ENCODE peak calls at places on chromosomes 2 and 18, in nine cellular contexts. G, S, T, F, C, I, Q, E and V are unnamed samples. For H3K4me1 and H3K36me3, the result is how much of the 10 kb centered on the place peaks cover.

GRCh38 chr2:74502720-74503505 is 3.5 kb upstream of the LBX2 start:
- DNase-seq in G (peak), F (peak), E (peak), Q (peak), T (peak), I (peak), S (peak), C (peak), V (peak)

GRCh38 chr2:72278046-72278445 is 130.4 kb upstream of the CYP26B1 start:
- DNase-seq in T (no peak), I (no peak), S (peak), C (no peak), F (no peak), G (no peak), E (no peak), Q (peak), V (no peak)

GRCh38 chr2:173286153-173286809 is 68.4 kb upstream of the CDCA7 start:
- DNase-seq in I (no peak), T (no peak), F (no peak), S (no peak), E (no peak), C (no peak), G (no peak), Q (no peak), V (no peak)

GRCh38 chr2:189685540-189686229 is 11.2 kb downstream of the ANKAR start:
- DNase-seq in Q (peak), I (peak), S (peak), F (peak), G (peak), T (peak), E (peak), C (no peak), V (no peak)

GRCh38 chr2:3272761-3273160 is 104.9 kb downstream of the EIPR1 start:
- DNase-seq in I (no peak), E (no peak), S (no peak), C (no peak), T (peak), Q (no peak), G (no peak), F (no peak), V (no peak)

GRCh38 chr2:204748286-204748685 is 203.0 kb downstream of the PARD3B start:
- DNase-seq in S (no peak), G (no peak), C (no peak), T (no peak), Q (no peak), I (no peak), F (no peak), E (no peak), V (no peak)

GRCh38 chr2:217717541-217717940 is 285.3 kb downstream of the TNS1 start:
- DNase-seq in T (no peak), G (no peak), E (no peak), C (no peak), I (peak), S (no peak), F (no peak), Q (no peak), V (no peak)

GRCh38 chr2:232022733-232023132 is 61.2 kb downstream of the DIS3L2 start:
- DNase-seq in T (no peak), F (peak), S (no peak), C (no peak), E (no peak), Q (no peak), I (no peak), G (no peak), V (no peak)

GRCh38 chr2:76009484-76009883 is 298.8 kb upstream of the GCFC2 start:
- DNase-seq in E (no peak), G (no peak), S (no peak), T (no peak), F (no peak), Q (no peak), C (no peak), I (no peak), V (no peak)

GRCh38 chr18:60978338-60978737 is 354.9 kb upstream of the CDH20 start:
- DNase-seq in E (no peak), I (no peak), S (peak), C (no peak), F (no peak), T (no peak), Q (peak), G (no peak), V (no peak)

GRCh38 chr18:31489311-31489710 is 8.7 kb upstream of the DSG2 start:
- DNase-seq in Q (no peak), C (no peak), S (no peak), G (no peak), I (no peak), F (no peak), T (no peak), E (no peak), V (no peak)

GRCh38 chr2:10326151-10326616 is 23.5 kb downstream of the HPCAL1 start:
- DNase-seq in G (no peak), T (no peak), I (peak), C (no peak), Q (no peak), S (no peak), E (no peak), F (no peak), V (no peak)

GRCh38 chr2:10323535-10323934 is 20.8 kb downstream of the HPCAL1 start:
- DNase-seq in C (no peak), G (no peak), S (no peak), T (no peak), Q (no peak), E (no peak), I (no peak), F (no peak), V (no peak)

GRCh38 chr2:10326707-10327594 is 24.2 kb downstream of the HPCAL1 start:
- DNase-seq in I (peak), T (no peak), G (no peak), Q (no peak), S (no peak), F (no peak), E (peak), C (peak), V (peak)

GRCh38 chr2:10322973-10323372 is 20.3 kb downstream of the HPCAL1 start:
- DNase-seq in T (no peak), S (no peak), F (no peak), C (no peak), G (no peak), Q (no peak), E (no peak), I (no peak), V (no peak)

DNA sequence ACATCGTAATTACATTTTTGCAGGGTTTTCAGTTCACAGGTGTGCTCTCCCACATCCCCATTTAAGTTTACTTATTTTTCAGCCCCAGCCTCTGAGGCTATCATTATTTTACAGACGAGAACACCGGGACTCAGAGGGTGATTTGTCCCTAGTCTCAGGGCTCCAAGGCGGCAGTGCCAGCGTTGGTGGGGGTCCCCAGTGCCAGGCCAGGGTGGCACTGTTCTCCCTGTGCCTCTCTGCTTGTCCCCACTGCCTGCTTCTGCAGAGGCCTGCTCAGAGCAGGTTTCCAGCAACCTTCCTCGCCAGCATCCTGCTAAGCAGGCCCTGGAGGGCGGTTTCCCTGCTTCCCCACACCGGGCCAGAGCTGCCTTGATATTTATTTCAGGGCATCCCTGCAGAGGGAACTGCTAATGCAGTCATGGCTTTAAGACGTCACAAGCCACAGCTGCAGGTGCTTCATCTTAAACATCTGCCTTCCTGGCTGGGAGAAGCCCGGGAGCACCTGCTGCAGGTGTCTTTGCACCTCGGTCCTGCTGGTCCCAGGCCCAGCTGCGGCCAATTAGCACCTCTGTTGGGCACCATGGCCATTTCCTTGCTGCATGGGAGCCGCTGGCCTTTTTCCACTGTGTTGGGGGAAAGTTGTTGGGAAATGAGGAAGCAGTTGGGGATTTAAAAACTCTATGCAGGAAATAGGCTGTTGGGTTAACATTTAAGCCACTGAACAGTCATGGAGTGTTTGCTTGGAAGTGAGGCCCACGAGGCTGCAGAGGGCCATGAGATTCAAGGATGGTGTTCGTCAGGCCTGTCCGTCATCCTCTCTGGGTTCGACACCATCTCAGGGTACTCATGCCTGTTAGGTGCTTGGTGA is 22.8 kb downstream of the HPCAL1 start:
- DNase-seq in C (no peak), I (peak), G (no peak), Q (no peak), E (no peak), S (no peak), T (no peak), F (no peak), V (peak)
- H3K4me1 ChIP-seq in C (under half), I (under half), G (under half), Q (under half), E (half or more), S (under half), T (under half), F (under half), V (under half)

DNA sequence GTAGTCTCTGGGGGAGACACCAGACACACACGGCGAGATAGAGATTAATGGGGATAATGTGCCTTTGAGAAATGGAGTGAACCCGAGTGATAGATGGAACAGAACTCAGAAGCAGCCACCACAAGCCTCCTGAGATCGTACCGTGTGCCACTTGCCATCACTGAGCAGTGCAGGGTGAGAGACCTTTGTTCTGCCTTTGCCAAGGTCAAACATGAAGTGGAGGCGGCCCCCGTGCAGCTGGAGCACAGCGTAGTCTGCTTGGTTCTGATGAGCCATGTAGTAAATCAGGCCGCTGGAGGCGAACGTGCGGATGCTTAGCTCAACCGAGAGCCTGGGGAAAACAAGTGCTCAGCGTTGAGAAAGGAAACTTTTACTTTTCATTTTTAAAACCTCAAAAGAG is 167.0 kb downstream of the LAMA1 start:
- DNase-seq in T (no peak), E (no peak), C (no peak), F (no peak), G (no peak), S (no peak), Q (no peak), I (no peak), V (no peak)
- H3K36me3 ChIP-seq in T (under half), E (under half), C (under half), F (under half), G (under half), S (under half), Q (under half), I (half or more), V (under half)

GRCh38 chr2:69424410-69424809 is 12.8 kb downstream of the NFU1 start:
- DNase-seq in C (no peak), I (no peak), G (no peak), F (no peak), Q (no peak), E (no peak), S (no peak), T (no peak), V (no peak)
- TF ChIP-seq CTCF in C (no peak), I (no peak), G (no peak), F (no peak), Q (no peak), E (no peak), S (no peak), T (no peak), V (no peak)

GRCh38 chr2:54955674-54956391 is 94.4 kb downstream of the RTN4 start:
- DNase-seq in E (no peak), I (no peak), C (no peak), S (no peak), T (no peak), Q (no peak), G (no peak), F (no peak), V (no peak)
- H3K4me1 ChIP-seq in E (under half), I (under half), C (under half), S (under half), T (under half), Q (under half), G (under half), F (under half), V (under half)

DNA sequence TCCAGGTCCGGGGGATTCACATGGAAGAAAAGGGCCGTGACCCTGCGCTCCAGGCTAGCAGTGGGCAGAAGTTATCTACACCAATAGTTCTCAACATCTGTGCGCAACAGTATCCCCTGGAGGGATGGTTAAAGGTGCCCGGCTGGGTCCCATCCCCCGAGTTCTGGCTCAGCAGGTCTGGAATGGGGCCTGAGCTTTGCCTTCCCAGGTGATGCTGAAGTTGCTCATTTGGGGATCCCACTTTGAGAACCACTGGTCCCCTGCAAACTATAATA is 31.1 kb downstream of the DNMT3A start:
- DNase-seq in I (no peak), Q (no peak), F (no peak), C (no peak), S (no peak), G (no peak), E (no peak), T (no peak), V (no peak)
- H3K36me3 ChIP-seq in I (under half), Q (under half), F (under half), C (under half), S (under half), G (under half), E (under half), T (under half), V (under half)

GRCh38 chr2:219418570-219419189 is 503 bp downstream of the DES start:
- DNase-seq in Q (no peak), T (no peak), G (no peak), C (no peak), I (peak), E (no peak), F (no peak), S (no peak), V (no peak)
- TF ChIP-seq CTCF in Q (no peak), T (no peak), G (no peak), C (no peak), I (peak), E (no peak), F (no peak), S (no peak), V (no peak)

GRCh38 chr2:143158098-143158497 is 28.9 kb downstream of the ARHGAP15 start:
- DNase-seq in Q (no peak), T (no peak), C (no peak), S (no peak), E (no peak), F (no peak), G (no peak), I (no peak), V (no peak)
- H3K4me1 ChIP-seq in Q (under half), T (under half), C (under half), S (under half), E (under half), F (under half), G (under half), I (under half), V (under half)

GRCh38 chr2:96626553-96626942 is 11.6 kb downstream of the KANSL3 start:
- DNase-seq in Q (no peak), G (no peak), F (no peak), E (no peak), I (no peak), T (no peak), C (no peak), S (no peak), V (no peak)
- H3K36me3 ChIP-seq in Q (under half), G (under half), F (under half), E (under half), I (half or more), T (half or more), C (half or more), S (under half), V (under half)

GRCh38 chr2:11028407-11028916 is 116.7 kb downstream of the KCNF1 start:
- DNase-seq in G (no peak), S (no peak), T (peak), I (peak), F (no peak), E (no peak), C (no peak), Q (no peak), V (no peak)
- TF ChIP-seq CTCF in G (no peak), S (no peak), T (no peak), I (peak), F (no peak), E (peak), C (no peak), Q (no peak), V (no peak)